ENCODE peak calls at places on chromosomes 6 and 20, in six cellular contexts. E is CD4-positive, alpha-beta T cell; D is ecto neural progenitor cell; M is NCI-H748 treated with DMSO at 0.1 percent for 48 hours; X is HCT116; P is NCI-H2081. U is an unnamed sample.

GRCh38 chr6:149233056-149233715 is 84.3 kb upstream of the TAB2 start:
- DNase-seq in E (peak; percentile 35), M (peak; percentile 67), P (no peak), X (peak; percentile 95), D (no peak), U (no peak)

GRCh38 chr6:43891072-43891870 is 121.3 kb downstream of the VEGFA start:
- DNase-seq in E (no peak), X (no peak), P (peak; percentile 47), M (peak; percentile 25), D (no peak), U (no peak)

GRCh38 chr6:9732056-9732455 is 682.8 kb downstream of the TFAP2A start:
- DNase-seq in P (peak; percentile 35), E (no peak), M (peak; percentile 36), D (no peak), X (no peak), U (no peak)

GRCh38 chr20:47438464-47439381 is 63.0 kb upstream of the NCOA3 start:
- DNase-seq in D (no peak), P (no peak), M (no peak), E (no peak), X (peak; percentile 33), U (no peak)

GRCh38 chr6:135935951-135936601 is 84.6 kb downstream of the PDE7B start:
- DNase-seq in E (no peak), P (no peak), D (no peak), M (peak; percentile 63), X (no peak), U (peak; percentile 91)

GRCh38 chr6:134247271-134247833 is 70.6 kb downstream of the SGK1 start:
- DNase-seq in D (no peak), P (peak; percentile 70), X (no peak), M (no peak), E (peak; percentile 57), U (peak; percentile 35)

GRCh38 chr20:25320035-25320800 is 70.4 kb downstream of the ABHD12 start:
- DNase-seq in D (no peak), P (no peak), X (no peak), E (no peak), M (no peak), U (no peak)

GRCh38 chr20:18428490-18429173 is 38.2 kb downstream of the DZANK1 start:
- DNase-seq in X (no peak), M (no peak), D (no peak), P (no peak), E (no peak), U (no peak)

GRCh38 chr6:160678230-160678629 is 14.2 kb upstream of the LPA start:
- DNase-seq in E (no peak), M (no peak), P (no peak), X (no peak), D (no peak), U (no peak)

GRCh38 chr20:54021446-54022235 is 48.8 kb downstream of the BCAS1 start:
- DNase-seq in E (no peak), X (no peak), D (no peak), P (no peak), M (no peak), U (no peak)

GRCh38 chr6:101114703-101115102 is 233.6 kb upstream of the ASCC3 start:
- DNase-seq in X (peak; percentile 18), E (no peak), M (peak; percentile 79), D (no peak), P (peak; percentile 66), U (peak; percentile 60)

GRCh38 chr20:32583581-32584045 is 1.5 kb downstream of the NOL4L start:
- DNase-seq in X (no peak), M (no peak), P (no peak), D (peak; percentile 84), E (no peak), U (no peak)

GRCh38 chr20:31440012-31440659 is at the start of gene DEFB123:
- DNase-seq in D (no peak), M (no peak), P (no peak), E (no peak), X (no peak), U (no peak)

GRCh38 chr6:105733556-105734162 is 330.8 kb upstream of the PREP start:
- DNase-seq in M (peak; percentile 31), D (no peak), X (peak; percentile 41), P (peak; percentile 2), E (no peak), U (no peak)

GRCh38 chr6:113989675-113990074 is 18.7 kb upstream of the HDAC2 start:
- DNase-seq in M (no peak), D (no peak), X (no peak), E (no peak), P (no peak), U (no peak)

GRCh38 chr6:16367584-16367970 is 129.2 kb downstream of the GMPR start:
- DNase-seq in P (no peak), M (no peak), X (no peak), E (no peak), D (no peak), U (no peak)

GRCh38 chr6:126919947-126920346 is 198.5 kb upstream of the RSPO3 start:
- DNase-seq in E (no peak), P (no peak), M (no peak), X (no peak), D (no peak), U (no peak)

GRCh38 chr6:98054453-98054852 is 771.4 kb upstream of the MMS22L start:
- DNase-seq in D (no peak), E (no peak), X (no peak), P (no peak), M (no peak), U (peak; percentile 27)

GRCh38 chr6:91751496-91751895 is 1164.6 kb upstream of the MAP3K7 start:
- DNase-seq in M (peak; percentile 55), P (peak; percentile 57), D (no peak), X (no peak), E (no peak), U (no peak)

GRCh38 chr20:49610701-49611538 is 43.0 kb upstream of the PTGIS start:
- DNase-seq in P (peak; percentile 46), D (peak; percentile 93), X (peak; percentile 72), M (no peak), E (peak; percentile 59), U (peak; percentile 13)

GRCh38 chr6:79385893-79386292 is 151.3 kb downstream of the LCA5 start:
- DNase-seq in E (no peak), X (no peak), P (no peak), D (no peak), M (no peak), U (no peak)

GRCh38 chr6:32973144-32973854 is 4.9 kb downstream of the BRD2 start:
- DNase-seq in X (no peak), E (no peak), D (peak; percentile 74), P (peak; percentile 56), M (peak; percentile 71), U (no peak)

GRCh38 chr6:141688916-141689315 is 443.8 kb upstream of the GJE1 start:
- DNase-seq in X (no peak), E (no peak), P (no peak), D (no peak), M (no peak), U (no peak)

GRCh38 chr6:108168501-108168979 is 2.7 kb downstream of the NR2E1 start:
- DNase-seq in M (no peak), D (peak; percentile 83), X (no peak), E (no peak), P (no peak), U (no peak)

GRCh38 chr20:46657137-46657536 is 5.9 kb upstream of the SLC13A3 start:
- DNase-seq in X (no peak), P (no peak), D (no peak), M (no peak), E (no peak), U (no peak)

GRCh38 chr20:9506964-9507369 is 7.4 kb upstream of the LAMP5 start:
- DNase-seq in D (peak; percentile 57), P (no peak), E (no peak), M (no peak), X (no peak), U (no peak)

GRCh38 chr20:53283597-53283996 is 310.0 kb downstream of the ZNF217 start:
- DNase-seq in P (no peak), X (no peak), M (no peak), D (no peak), E (no peak), U (no peak)

GRCh38 chr6:31393932-31394331 is 9.5 kb upstream of the MICA start:
- DNase-seq in X (no peak), P (no peak), E (no peak), D (no peak), M (no peak), U (no peak)

GRCh38 chr6:25041676-25042598 is 106.2 kb upstream of the RIPOR2 start:
- DNase-seq in P (peak; percentile 79), X (no peak), E (peak; percentile 29), M (no peak), D (no peak), U (no peak)

GRCh38 chr6:54681987-54682386 is 164.6 kb upstream of the FAM83B start:
- DNase-seq in E (no peak), X (peak; percentile 12), P (no peak), M (no peak), D (no peak), U (no peak)

GRCh38 chr20:13277663-13278295 is 56.7 kb downstream of the ISM1 start:
- DNase-seq in X (no peak), M (no peak), P (no peak), E (no peak), D (no peak), U (no peak)

GRCh38 chr20:58893355-58894151 is 41.0 kb downstream of the GNAS start:
- DNase-seq in P (no peak), X (no peak), D (no peak), M (no peak), E (no peak), U (peak; percentile 18)

GRCh38 chr20:19056909-19057308 is 155.5 kb upstream of the SLC24A3 start:
- DNase-seq in X (no peak), P (no peak), E (no peak), D (peak; percentile 24), M (no peak), U (no peak)

GRCh38 chr6:66328181-66328580 is 621.2 kb upstream of the EYS start:
- DNase-seq in M (no peak), E (no peak), D (no peak), P (no peak), X (no peak), U (no peak)

U was measured in NCI-H446 treated with DMSO at 0.1 percent for 48 hours.